ENCODE peak calls at places on chromosome 9, in eight cellular contexts. Z, B, X, J, H, R, O and U are unnamed samples.

GRCh38 chr9:89426389-89426961 is 71.4 kb downstream of the SEMA4D start:
- DNase-seq in Z (no peak), B (no peak), X (no peak), J (no peak), H (no peak), R (no peak), O (no peak), U (no peak)

GRCh38 chr9:36738318-36738975 is 165.8 kb downstream of the MELK start:
- DNase-seq in Z (no peak), B (peak), X (no peak), J (no peak), H (no peak), R (peak), O (no peak), U (no peak)

GRCh38 chr9:114612272-114612923 is 1.3 kb downstream of the TMEM268 start:
- DNase-seq in Z (no peak), B (no peak), X (no peak), J (no peak), H (no peak), R (no peak), O (no peak), U (peak)

GRCh38 chr9:76296561-76297276 is 97.5 kb downstream of the RFK start:
- DNase-seq in Z (no peak), B (no peak), X (no peak), J (peak), H (no peak), R (no peak), O (no peak), U (peak)

GRCh38 chr9:111064160-111064733 is 26.0 kb upstream of the LPAR1 start:
- DNase-seq in Z (no peak), B (no peak), X (no peak), J (no peak), H (no peak), R (no peak), O (no peak), U (no peak)

GRCh38 chr9:116721944-116722343 is 34.8 kb downstream of the TRIM32 start:
- DNase-seq in Z (no peak), B (no peak), X (no peak), J (no peak), H (no peak), R (no peak), O (no peak), U (no peak)

GRCh38 chr9:135480071-135480941 is 724 bp downstream of the PPP1R26 start:
- DNase-seq in Z (no peak), B (peak), X (no peak), J (peak), H (peak), R (peak), O (no peak), U (peak)

GRCh38 chr9:127140842-127141675 is 18.6 kb upstream of the ANGPTL2 start:
- DNase-seq in Z (no peak), B (no peak), X (no peak), J (no peak), H (no peak), R (no peak), O (no peak), U (no peak)

GRCh38 chr9:13804532-13804931 is 509.4 kb downstream of the NFIB start:
- DNase-seq in Z (no peak), B (peak), X (no peak), J (no peak), H (no peak), R (no peak), O (no peak), U (no peak)

GRCh38 chr9:119337566-119337965 is 31.7 kb downstream of the BRINP1 start:
- DNase-seq in Z (no peak), B (no peak), X (no peak), J (no peak), H (no peak), R (no peak), O (no peak), U (peak)

GRCh38 chr9:76873056-76873792 is 32.7 kb downstream of the PRUNE2 start:
- DNase-seq in Z (no peak), B (no peak), X (peak), J (no peak), H (peak), R (peak), O (no peak), U (no peak)